ENCODE peak calls at places on chromosomes 13 and 19, in nine cellular contexts. One of them, this sample, is unnamed.

GRCh38 chr19:45306522-45307027 is 16.1 kb downstream of the CKM start:
- DNase-seq in RWPE1: no peak
- DNase-seq in thoracic aorta: no peak
- DNase-seq in brain microvascular endothelial cell: no peak
- DNase-seq in colonic mucosa: no peak
- DNase-seq in B cell: no peak
- DNase-seq in IMR-90: no peak
- DNase-seq in heart left ventricle: peak; percentile 35
- DNase-seq in fibroblast of lung: no peak
- DNase-seq in this sample: no peak

GRCh38 chr19:38093587-38093986 is 130.4 kb downstream of the DPF1 start:
- DNase-seq in RWPE1: no peak
- DNase-seq in thoracic aorta: no peak
- DNase-seq in brain microvascular endothelial cell: no peak
- DNase-seq in colonic mucosa: no peak
- DNase-seq in B cell: no peak
- DNase-seq in IMR-90: no peak
- DNase-seq in heart left ventricle: peak; percentile 77
- DNase-seq in fibroblast of lung: no peak
- DNase-seq in this sample: no peak

GRCh38 chr19:7916137-7916907 is 1.7 kb downstream of the TGFBR3L start:
- DNase-seq in RWPE1: no peak
- DNase-seq in thoracic aorta: no peak
- DNase-seq in brain microvascular endothelial cell: no peak
- DNase-seq in colonic mucosa: no peak
- DNase-seq in B cell: peak; percentile 74
- DNase-seq in IMR-90: no peak
- DNase-seq in heart left ventricle: no peak
- DNase-seq in fibroblast of lung: no peak
- DNase-seq in this sample: no peak

GRCh38 chr19:44975444-44975843 is 20.3 kb downstream of the CLPTM1 start:
- DNase-seq in RWPE1: no peak
- DNase-seq in thoracic aorta: no peak
- DNase-seq in brain microvascular endothelial cell: no peak
- DNase-seq in colonic mucosa: no peak
- DNase-seq in B cell: no peak
- DNase-seq in IMR-90: no peak
- DNase-seq in heart left ventricle: no peak
- DNase-seq in fibroblast of lung: no peak
- DNase-seq in this sample: no peak

GRCh38 chr13:44267203-44267602 is 106.4 kb upstream of the SERP2 start:
- DNase-seq in RWPE1: no peak
- DNase-seq in thoracic aorta: no peak
- DNase-seq in brain microvascular endothelial cell: no peak
- DNase-seq in colonic mucosa: no peak
- DNase-seq in B cell: no peak
- DNase-seq in IMR-90: no peak
- DNase-seq in heart left ventricle: no peak
- DNase-seq in fibroblast of lung: no peak
- DNase-seq in this sample: no peak

GRCh38 chr13:62209539-62209938 is 793.9 kb upstream of the PCDH20 start:
- DNase-seq in RWPE1: no peak
- DNase-seq in thoracic aorta: no peak
- DNase-seq in brain microvascular endothelial cell: no peak
- DNase-seq in colonic mucosa: no peak
- DNase-seq in B cell: no peak
- DNase-seq in IMR-90: no peak
- DNase-seq in heart left ventricle: no peak
- DNase-seq in fibroblast of lung: no peak
- DNase-seq in this sample: no peak

GRCh38 chr19:31135841-31136240 is 213.4 kb downstream of the TSHZ3 start:
- DNase-seq in RWPE1: no peak
- DNase-seq in thoracic aorta: no peak
- DNase-seq in brain microvascular endothelial cell: peak; percentile 34
- DNase-seq in colonic mucosa: no peak
- DNase-seq in B cell: no peak
- DNase-seq in IMR-90: peak; percentile 56
- DNase-seq in heart left ventricle: no peak
- DNase-seq in fibroblast of lung: peak; percentile 64
- DNase-seq in this sample: no peak

GRCh38 chr13:22980936-22981335 is 199.8 kb upstream of the SGCG start:
- DNase-seq in RWPE1: no peak
- DNase-seq in thoracic aorta: no peak
- DNase-seq in brain microvascular endothelial cell: no peak
- DNase-seq in colonic mucosa: no peak
- DNase-seq in B cell: no peak
- DNase-seq in IMR-90: no peak
- DNase-seq in heart left ventricle: no peak
- DNase-seq in fibroblast of lung: no peak
- DNase-seq in this sample: no peak

GRCh38 chr19:53553159-53553558 is 15.2 kb downstream of the ZNF331 start:
- DNase-seq in RWPE1: no peak
- DNase-seq in thoracic aorta: no peak
- DNase-seq in brain microvascular endothelial cell: no peak
- DNase-seq in colonic mucosa: no peak
- DNase-seq in B cell: peak; percentile 34
- DNase-seq in IMR-90: peak; percentile 28
- DNase-seq in heart left ventricle: no peak
- DNase-seq in fibroblast of lung: no peak
- DNase-seq in this sample: no peak

GRCh38 chr13:96984061-96984508 is 10.2 kb downstream of the OXGR1 start:
- DNase-seq in RWPE1: peak; percentile 24
- DNase-seq in thoracic aorta: no peak
- DNase-seq in brain microvascular endothelial cell: no peak
- DNase-seq in colonic mucosa: peak; percentile 73
- DNase-seq in B cell: peak; percentile 19
- DNase-seq in IMR-90: no peak
- DNase-seq in heart left ventricle: peak; percentile 33
- DNase-seq in fibroblast of lung: no peak
- DNase-seq in this sample: no peak
- TF ChIP-seq CTCF in RWPE1: no peak
- TF ChIP-seq CTCF in thoracic aorta: no peak
- TF ChIP-seq CTCF in brain microvascular endothelial cell: peak; percentile 34
- TF ChIP-seq CTCF in colonic mucosa: no peak
- TF ChIP-seq CTCF in B cell: no peak
- TF ChIP-seq CTCF in IMR-90: no peak
- TF ChIP-seq CTCF in heart left ventricle: no peak
- TF ChIP-seq CTCF in fibroblast of lung: peak; percentile 10
- TF ChIP-seq CTCF in this sample: peak; percentile 26

GRCh38 chr13:113932060-113932459 is 41.8 kb downstream of the C13orf46 start:
- DNase-seq in RWPE1: no peak
- DNase-seq in thoracic aorta: no peak
- DNase-seq in brain microvascular endothelial cell: no peak
- DNase-seq in colonic mucosa: no peak
- DNase-seq in B cell: no peak
- DNase-seq in IMR-90: no peak
- DNase-seq in heart left ventricle: no peak
- DNase-seq in fibroblast of lung: no peak
- DNase-seq in this sample: no peak

GRCh38 chr13:113928701-113929627 is 44.9 kb downstream of the C13orf46 start:
- DNase-seq in RWPE1: no peak
- DNase-seq in thoracic aorta: peak; percentile 82
- DNase-seq in brain microvascular endothelial cell: no peak
- DNase-seq in colonic mucosa: no peak
- DNase-seq in B cell: no peak
- DNase-seq in IMR-90: peak; percentile 69
- DNase-seq in heart left ventricle: peak; percentile 97
- DNase-seq in fibroblast of lung: peak; percentile 68
- DNase-seq in this sample: no peak

GRCh38 chr13:113927661-113928581 is 46.0 kb downstream of the C13orf46 start:
- DNase-seq in RWPE1: no peak
- DNase-seq in thoracic aorta: peak; percentile 0
- DNase-seq in brain microvascular endothelial cell: peak; percentile 71
- DNase-seq in colonic mucosa: no peak
- DNase-seq in B cell: no peak
- DNase-seq in IMR-90: peak; percentile 99
- DNase-seq in heart left ventricle: peak; percentile 69
- DNase-seq in fibroblast of lung: peak; percentile 90
- DNase-seq in this sample: no peak

GRCh38 chr13:113930711-113931637 is 42.9 kb downstream of the C13orf46 start:
- DNase-seq in RWPE1: no peak
- DNase-seq in thoracic aorta: peak; percentile 0
- DNase-seq in brain microvascular endothelial cell: no peak
- DNase-seq in colonic mucosa: no peak
- DNase-seq in B cell: no peak
- DNase-seq in IMR-90: no peak
- DNase-seq in heart left ventricle: no peak
- DNase-seq in fibroblast of lung: no peak
- DNase-seq in this sample: no peak

DNA sequence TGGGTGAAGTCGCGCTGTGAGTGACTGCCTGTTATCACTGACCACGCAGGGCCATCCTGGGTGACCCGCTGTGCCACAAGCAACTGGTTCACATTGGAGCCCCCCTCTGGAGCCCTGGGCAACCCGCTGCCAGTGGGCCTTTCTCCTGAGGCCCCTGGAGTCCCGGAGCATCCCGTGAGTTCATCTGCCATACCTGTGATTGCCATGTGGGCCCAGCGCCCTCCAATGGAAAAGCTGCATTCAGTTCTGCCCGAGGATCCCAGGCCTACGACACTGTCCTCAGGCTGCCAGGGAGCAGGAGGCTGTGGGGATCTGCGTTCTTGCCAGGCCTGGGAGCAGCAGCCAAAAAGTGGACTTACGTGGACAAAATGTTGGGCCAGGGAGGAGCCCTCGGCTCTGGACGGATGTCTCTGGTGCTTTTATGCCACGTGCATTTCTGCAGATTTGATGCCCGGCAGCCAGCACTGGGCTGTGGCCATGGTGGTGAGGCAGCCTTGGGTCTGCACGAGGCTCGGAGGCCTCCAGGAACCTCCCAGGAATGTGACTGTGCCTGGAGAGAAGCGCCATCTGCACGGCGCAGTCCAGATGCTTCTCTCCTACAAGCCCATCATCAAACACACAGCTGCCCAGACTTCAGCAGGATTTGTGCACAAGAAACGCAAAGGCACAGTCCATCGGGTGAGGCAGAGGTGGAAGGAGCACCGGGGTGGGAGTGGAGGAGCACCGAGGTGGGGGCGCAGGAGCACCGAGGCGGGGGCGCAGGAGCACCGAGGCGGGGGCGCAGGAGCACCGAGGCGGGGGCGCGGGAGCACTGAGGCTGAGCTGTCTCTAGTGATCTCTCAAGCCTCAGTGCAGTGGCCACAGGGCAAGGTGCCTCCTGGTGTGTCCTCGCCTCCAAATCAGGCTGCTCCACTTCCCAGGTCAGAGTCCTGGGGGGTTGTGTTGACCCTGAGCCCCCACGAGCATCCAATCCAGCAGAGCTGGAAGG is 44.0 kb downstream of the C13orf46 start:
- DNase-seq in RWPE1: no peak
- DNase-seq in thoracic aorta: peak; percentile 2
- DNase-seq in brain microvascular endothelial cell: no peak
- DNase-seq in colonic mucosa: no peak
- DNase-seq in B cell: no peak
- DNase-seq in IMR-90: no peak
- DNase-seq in heart left ventricle: peak; percentile 40
- DNase-seq in fibroblast of lung: no peak
- DNase-seq in this sample: no peak
- TF ChIP-seq CTCF in RWPE1: no peak
- TF ChIP-seq CTCF in thoracic aorta: no peak
- TF ChIP-seq CTCF in brain microvascular endothelial cell: no peak
- TF ChIP-seq CTCF in colonic mucosa: no peak
- TF ChIP-seq CTCF in B cell: no peak
- TF ChIP-seq CTCF in IMR-90: no peak
- TF ChIP-seq CTCF in heart left ventricle: no peak
- TF ChIP-seq CTCF in fibroblast of lung: no peak
- TF ChIP-seq CTCF in this sample: no peak

GRCh38 chr13:27621116-27621365 is 651 bp upstream of the POLR1D start:
- DNase-seq in RWPE1: peak; percentile 36
- DNase-seq in thoracic aorta: no peak
- DNase-seq in brain microvascular endothelial cell: no peak
- DNase-seq in colonic mucosa: no peak
- DNase-seq in B cell: no peak
- DNase-seq in IMR-90: no peak
- DNase-seq in heart left ventricle: no peak
- DNase-seq in fibroblast of lung: no peak
- DNase-seq in this sample: no peak

GRCh38 chr13:27622881-27623280 is 1.2 kb downstream of the POLR1D start:
- DNase-seq in RWPE1: no peak
- DNase-seq in thoracic aorta: no peak
- DNase-seq in brain microvascular endothelial cell: no peak
- DNase-seq in colonic mucosa: no peak
- DNase-seq in B cell: no peak
- DNase-seq in IMR-90: no peak
- DNase-seq in heart left ventricle: no peak
- DNase-seq in fibroblast of lung: no peak
- DNase-seq in this sample: no peak

GRCh38 chr13:27621366-27622101 is at the start of gene POLR1D:
- DNase-seq in RWPE1: peak; percentile 86
- DNase-seq in thoracic aorta: peak; percentile 33
- DNase-seq in brain microvascular endothelial cell: peak; percentile 51
- DNase-seq in colonic mucosa: peak; percentile 89
- DNase-seq in B cell: peak; percentile 96
- DNase-seq in IMR-90: peak; percentile 65
- DNase-seq in heart left ventricle: peak; percentile 87
- DNase-seq in fibroblast of lung: peak; percentile 63
- DNase-seq in this sample: no peak

GRCh38 chr13:27620377-27621115 is at the start of gene LNX2:
- DNase-seq in RWPE1: peak; percentile 91
- DNase-seq in thoracic aorta: peak; percentile 94
- DNase-seq in brain microvascular endothelial cell: peak; percentile 95
- DNase-seq in colonic mucosa: peak; percentile 98
- DNase-seq in B cell: peak; percentile 97
- DNase-seq in IMR-90: peak; percentile 95
- DNase-seq in heart left ventricle: peak; percentile 99
- DNase-seq in fibroblast of lung: peak; percentile 96
- DNase-seq in this sample: no peak

DNA sequence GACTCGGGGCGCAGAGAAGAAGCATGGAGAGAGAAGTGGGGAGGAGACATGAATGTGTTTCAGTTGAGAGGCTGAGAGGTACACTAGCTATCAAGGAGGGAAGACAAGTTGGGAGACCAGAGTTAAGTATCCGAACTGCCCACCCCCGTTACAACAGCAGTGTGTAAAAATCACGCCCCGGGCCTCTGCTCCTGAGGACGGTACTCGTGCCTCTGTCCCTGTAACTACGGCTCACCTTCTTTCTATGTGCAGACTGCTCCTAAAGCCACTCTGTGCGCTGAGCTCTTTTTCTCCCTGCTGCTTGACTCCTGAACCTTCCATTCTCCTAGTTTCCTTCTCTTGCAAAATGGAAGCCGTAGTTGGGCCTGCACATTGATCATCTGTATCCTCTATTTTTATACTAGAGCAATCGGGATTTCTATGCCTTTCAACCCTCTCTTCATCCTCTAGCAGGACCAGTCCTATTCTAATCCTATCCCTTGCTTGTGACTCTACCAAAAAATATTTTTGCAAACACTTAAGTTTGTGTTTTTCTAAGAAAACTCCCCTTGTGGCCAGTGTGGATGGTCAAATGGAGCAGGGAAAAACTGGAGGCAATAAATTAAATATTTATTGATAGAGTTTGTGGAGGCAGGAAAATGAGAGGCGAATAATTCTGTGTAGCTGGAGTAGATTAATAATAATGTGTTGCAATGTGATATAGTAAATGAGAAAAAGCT is 569 bp downstream of the POLR1D start:
- DNase-seq in RWPE1: no peak
- DNase-seq in thoracic aorta: no peak
- DNase-seq in brain microvascular endothelial cell: no peak
- DNase-seq in colonic mucosa: no peak
- DNase-seq in B cell: no peak
- DNase-seq in IMR-90: peak; percentile 13
- DNase-seq in heart left ventricle: no peak
- DNase-seq in fibroblast of lung: no peak
- DNase-seq in this sample: no peak
- TF ChIP-seq CTCF in RWPE1: no peak
- TF ChIP-seq CTCF in thoracic aorta: no peak
- TF ChIP-seq CTCF in brain microvascular endothelial cell: peak; percentile 53
- TF ChIP-seq CTCF in colonic mucosa: no peak
- TF ChIP-seq CTCF in B cell: no peak
- TF ChIP-seq CTCF in IMR-90: peak; percentile 27
- TF ChIP-seq CTCF in heart left ventricle: no peak
- TF ChIP-seq CTCF in fibroblast of lung: peak; percentile 32
- TF ChIP-seq CTCF in this sample: peak; percentile 42

GRCh38 chr19:11066326-11066725 is 22.9 kb upstream of the LDLR start:
- DNase-seq in RWPE1: no peak
- DNase-seq in thoracic aorta: no peak
- DNase-seq in brain microvascular endothelial cell: no peak
- DNase-seq in colonic mucosa: no peak
- DNase-seq in B cell: no peak
- DNase-seq in IMR-90: no peak
- DNase-seq in heart left ventricle: no peak
- DNase-seq in fibroblast of lung: no peak
- DNase-seq in this sample: no peak
- TF ChIP-seq CTCF in RWPE1: no peak
- TF ChIP-seq CTCF in thoracic aorta: no peak
- TF ChIP-seq CTCF in brain microvascular endothelial cell: no peak
- TF ChIP-seq CTCF in colonic mucosa: no peak
- TF ChIP-seq CTCF in B cell: no peak
- TF ChIP-seq CTCF in IMR-90: no peak
- TF ChIP-seq CTCF in heart left ventricle: no peak
- TF ChIP-seq CTCF in fibroblast of lung: no peak
- TF ChIP-seq CTCF in this sample: no peak

This sample was measured in epithelial cell of proximal tubule.